ENCODE peak calls at places on chromosome 1, in four cellular contexts. Z, K, A and O are unnamed samples.

GRCh38 chr1:37764888-37765441 is at the start of gene EPHA10:
- DNase-seq in K (no peak), A (no peak), Z (no peak), O (no peak)

GRCh38 chr1:169795687-169796086 is 980 bp upstream of the METTL18 start:
- DNase-seq in K (no peak), Z (peak; percentile 28), A (peak; percentile 51), O (no peak)

GRCh38 chr1:156582388-156583022 is 3.0 kb downstream of the TTC24 start:
- DNase-seq in K (no peak), Z (no peak), A (no peak), O (no peak)

GRCh38 chr1:8078176-8078671 is 52.1 kb upstream of the ERRFI1 start:
- DNase-seq in K (no peak), Z (peak; percentile 80), A (no peak), O (peak; percentile 58)

GRCh38 chr1:206000641-206001339 is 2.4 kb downstream of the RAB7B start:
- DNase-seq in A (no peak), Z (peak; percentile 31), K (no peak), O (peak; percentile 21)

GRCh38 chr1:157356611-157357010 is 195.7 kb downstream of the FCRL5 start:
- DNase-seq in K (no peak), A (no peak), Z (no peak), O (no peak)

GRCh38 chr1:224565186-224565585 is 50.9 kb upstream of the CNIH3 start:
- DNase-seq in A (no peak), Z (peak; percentile 91), K (no peak), O (peak; percentile 96)

GRCh38 chr1:18302788-18303413 is 177.8 kb upstream of the KLHDC7A start:
- DNase-seq in Z (no peak), K (peak; percentile 14), A (no peak), O (no peak)

GRCh38 chr1:109532365-109533136 is 7.1 kb upstream of the GPR61 start:
- DNase-seq in A (peak; percentile 86), K (peak; percentile 80), Z (peak; percentile 86), O (peak; percentile 88)

GRCh38 chr1:24619376-24619775 is 23.7 kb upstream of the SRRM1 start:
- DNase-seq in A (no peak), K (no peak), Z (no peak), O (no peak)

GRCh38 chr1:17509320-17509719 is 30.2 kb upstream of the ARHGEF10L start:
- DNase-seq in K (no peak), A (peak; percentile 18), Z (no peak), O (no peak)

GRCh38 chr1:38106726-38107125 is 60.1 kb upstream of the POU3F1 start:
- DNase-seq in A (no peak), Z (no peak), K (no peak), O (no peak)

GRCh38 chr1:83716641-83717040 is 282.3 kb downstream of the TTLL7 start:
- DNase-seq in Z (no peak), A (no peak), K (no peak), O (no peak)

GRCh38 chr1:168079761-168080160 is 57.0 kb downstream of the GPR161 start:
- DNase-seq in Z (peak; percentile 39), K (no peak), A (no peak), O (peak; percentile 68)

GRCh38 chr1:234696148-234696576 is 86.2 kb upstream of the IRF2BP2 start:
- DNase-seq in A (no peak), Z (no peak), K (no peak), O (no peak)